ENCODE peak calls at places on chromosomes 2 and 18, in ten cellular contexts. M, I, Y, H, L, W, F, J, O and S are unnamed samples. For H3K4me1 and H3K36me3, the result is how much of the 10 kb centered on the place peaks cover.

GRCh38 chr2:47631840-47632398 is 151.0 kb upstream of the MSH6 start:
- DNase-seq in M (peak), I (peak), Y (no peak), H (no peak), L (no peak), W (no peak), F (no peak), J (peak), O (no peak), S (peak)

GRCh38 chr2:31434911-31435310 is 20.4 kb upstream of the XDH start:
- DNase-seq in M (no peak), I (no peak), Y (no peak), H (no peak), L (no peak), W (no peak), F (no peak), J (no peak), O (no peak), S (no peak)

GRCh38 chr2:29223851-29224692 is 108.9 kb downstream of the CLIP4 start:
- DNase-seq in M (peak), I (peak), Y (no peak), H (peak), L (no peak), W (no peak), F (no peak), J (peak), O (no peak), S (peak)

GRCh38 chr2:80190166-80190565 is 114.4 kb downstream of the LRRTM1 start:
- DNase-seq in M (no peak), I (no peak), Y (no peak), H (no peak), L (no peak), W (no peak), F (no peak), J (no peak), O (no peak), S (no peak)

GRCh38 chr18:24176727-24177416 is 38.0 kb downstream of the CABYR start:
- DNase-seq in M (peak), I (no peak), Y (peak), H (peak), L (peak), W (peak), F (peak), J (no peak), O (peak), S (peak)

GRCh38 chr2:200352631-200353030 is 46.1 kb downstream of the SPATS2L start:
- DNase-seq in M (no peak), I (peak), Y (no peak), H (no peak), L (no peak), W (no peak), F (no peak), J (peak), O (no peak), S (peak)

GRCh38 chr2:102770506-102770905 is 8.7 kb downstream of the TMEM182 start:
- DNase-seq in M (no peak), I (peak), Y (no peak), H (no peak), L (no peak), W (no peak), F (no peak), J (no peak), O (no peak), S (no peak)

GRCh38 chr18:26524952-26525351 is 23.4 kb downstream of the KCTD1 start:
- DNase-seq in M (no peak), I (no peak), Y (no peak), H (no peak), L (no peak), W (no peak), F (no peak), J (no peak), O (no peak), S (no peak)

GRCh38 chr2:22079583-22079982 is 955.8 kb downstream of the TDRD15 start:
- DNase-seq in M (no peak), I (no peak), Y (no peak), H (no peak), L (no peak), W (no peak), F (no peak), J (no peak), O (no peak), S (no peak)

GRCh38 chr18:69945220-69946114 is 2.2 kb downstream of the CD226 start:
- DNase-seq in M (no peak), I (no peak), Y (no peak), H (no peak), L (no peak), W (no peak), F (no peak), J (no peak), O (no peak), S (no peak)

GRCh38 chr2:180715044-180715443 is 265.4 kb upstream of the UBE2E3 start:
- DNase-seq in M (no peak), I (no peak), Y (no peak), H (no peak), L (no peak), W (no peak), F (no peak), J (peak), O (no peak), S (no peak)

GRCh38 chr2:232342635-232343565 is 35.7 kb upstream of the ALPP start:
- DNase-seq in M (peak), I (no peak), Y (no peak), H (no peak), L (no peak), W (no peak), F (no peak), J (no peak), O (no peak), S (no peak)

GRCh38 chr2:9002637-9003365 is 683 bp downstream of the MBOAT2 start:
- DNase-seq in M (peak), I (no peak), Y (peak), H (no peak), L (no peak), W (no peak), F (no peak), J (no peak), O (peak), S (peak)

GRCh38 chr2:54499666-54500065 is 43.5 kb downstream of the SPTBN1 start:
- DNase-seq in M (no peak), I (no peak), Y (no peak), H (no peak), L (no peak), W (no peak), F (no peak), J (no peak), O (no peak), S (no peak)

GRCh38 chr2:98702127-98702802 is 28.7 kb downstream of the MGAT4A start:
- DNase-seq in M (no peak), I (no peak), Y (no peak), H (peak), L (peak), W (no peak), F (no peak), J (no peak), O (no peak), S (peak)
- H3K4me1 ChIP-seq in M (under half), I (under half), Y (under half), H (under half), L (half or more), W (under half), F (under half), J (under half), O (under half), S (under half)

GRCh38 chr2:109217362-109218086 is 88.5 kb downstream of the SH3RF3 start:
- DNase-seq in M (peak), I (peak), Y (no peak), H (no peak), L (no peak), W (no peak), F (no peak), J (no peak), O (no peak), S (no peak)

GRCh38 chr2:109214651-109215371 is 85.8 kb downstream of the SH3RF3 start:
- DNase-seq in M (peak), I (no peak), Y (no peak), H (no peak), L (no peak), W (no peak), F (no peak), J (no peak), O (no peak), S (no peak)

GRCh38 chr2:109215866-109216265 is 86.9 kb downstream of the SH3RF3 start:
- DNase-seq in M (peak), I (no peak), Y (no peak), H (no peak), L (no peak), W (no peak), F (no peak), J (no peak), O (no peak), S (no peak)

GRCh38 chr2:109218087-109218791 is 89.2 kb downstream of the SH3RF3 start:
- DNase-seq in M (no peak), I (peak), Y (no peak), H (no peak), L (no peak), W (no peak), F (no peak), J (no peak), O (no peak), S (no peak)

GRCh38 chr2:109216332-109216731 is 87.3 kb downstream of the SH3RF3 start:
- DNase-seq in M (peak), I (no peak), Y (no peak), H (no peak), L (no peak), W (no peak), F (no peak), J (no peak), O (no peak), S (peak)
- H3K36me3 ChIP-seq in M (under half), I (under half), Y (under half), H (under half), L (under half), W (under half), F (under half), J (under half), O (under half), S (under half)

GRCh38 chr2:112708968-112709367 is 11.9 kb upstream of the NT5DC4 start:
- DNase-seq in M (no peak), I (no peak), Y (no peak), H (no peak), L (no peak), W (no peak), F (no peak), J (no peak), O (no peak), S (no peak)

GRCh38 chr2:112709703-112710102 is 11.1 kb upstream of the NT5DC4 start:
- DNase-seq in M (no peak), I (no peak), Y (no peak), H (no peak), L (no peak), W (no peak), F (no peak), J (no peak), O (no peak), S (no peak)

GRCh38 chr2:112705576-112705975 is 15.2 kb upstream of the NT5DC4 start:
- DNase-seq in M (no peak), I (no peak), Y (no peak), H (no peak), L (no peak), W (no peak), F (no peak), J (no peak), O (no peak), S (no peak)

GRCh38 chr2:112703684-112704083 is 17.1 kb upstream of the NT5DC4 start:
- DNase-seq in M (no peak), I (no peak), Y (no peak), H (no peak), L (no peak), W (no peak), F (no peak), J (no peak), O (no peak), S (no peak)

DNA sequence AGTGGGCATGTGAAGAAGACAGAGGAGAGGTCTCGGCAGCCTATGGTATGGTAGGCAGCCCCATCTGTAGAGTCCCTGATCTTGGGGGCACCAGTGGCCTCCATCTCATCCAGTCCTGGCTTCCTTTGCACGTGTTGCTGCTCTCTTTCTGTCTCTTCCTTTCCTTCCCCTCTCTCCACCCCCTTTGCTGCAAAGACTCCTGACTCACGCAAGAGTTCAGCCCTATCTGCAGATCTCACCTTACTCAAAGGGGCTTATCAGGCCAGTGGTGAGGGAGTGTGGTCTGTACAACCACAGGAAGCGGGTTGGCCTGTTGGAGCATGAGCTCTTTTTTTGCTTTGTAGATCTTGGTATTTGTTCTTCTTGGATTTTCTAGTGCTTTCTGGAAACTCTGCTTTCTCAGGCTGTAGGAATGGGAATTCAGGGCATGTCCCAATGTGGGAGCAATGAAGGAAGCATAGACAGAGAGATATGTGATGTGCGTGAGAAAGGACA is 14.6 kb upstream of the NT5DC4 start:
- DNase-seq in M (no peak), I (peak), Y (no peak), H (no peak), L (no peak), W (peak), F (no peak), J (peak), O (no peak), S (no peak)
- H3K4me1 ChIP-seq in M (under half), I (under half), Y (under half), H (under half), L (under half), W (under half), F (under half), J (under half), O (under half), S (under half)

DNA sequence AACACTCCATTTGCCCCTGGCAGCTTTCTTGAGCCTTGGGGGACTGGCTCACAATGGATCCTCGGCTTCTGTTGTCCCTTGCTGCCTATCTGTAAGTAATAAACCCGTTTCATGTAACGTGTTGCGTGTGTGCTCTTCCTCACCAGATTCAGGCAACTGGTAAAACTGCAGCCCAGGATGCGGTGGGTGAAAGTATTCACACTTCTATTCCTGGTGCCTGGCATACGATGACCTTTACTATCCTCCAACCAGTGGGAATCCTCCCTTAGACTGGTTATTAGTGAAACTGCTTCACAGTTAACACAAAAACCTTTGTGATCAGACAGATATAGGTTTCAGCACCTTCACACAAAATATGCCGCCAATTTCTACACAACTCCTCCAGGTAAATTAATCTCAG is 13.6 kb upstream of the ICA1L start:
- DNase-seq in M (no peak), I (no peak), Y (no peak), H (no peak), L (no peak), W (no peak), F (no peak), J (no peak), O (no peak), S (no peak)
- H3K36me3 ChIP-seq in M (half or more), I (under half), Y (half or more), H (under half), L (half or more), W (under half), F (under half), J (under half), O (half or more), S (under half)